ENCODE peak calls at places on chromosomes 4 and X, in five cellular contexts. One of them, this sample, is unnamed.

GRCh38 chrX:16612257-16612987 is 37.5 kb upstream of the S100G start:
- DNase-seq in fibroblast of pulmonary artery: no peak
- DNase-seq in RWPE1: no peak
- DNase-seq in body of pancreas: no peak
- DNase-seq in NCI-H510A treated with DMSO at 0.1 percent for 48 hours: no peak
- DNase-seq in this sample: no peak

GRCh38 chr4:153447175-153447887 is 18.8 kb upstream of the TMEM131L start:
- DNase-seq in fibroblast of pulmonary artery: peak
- DNase-seq in RWPE1: no peak
- DNase-seq in body of pancreas: no peak
- DNase-seq in NCI-H510A treated with DMSO at 0.1 percent for 48 hours: no peak
- DNase-seq in this sample: no peak

GRCh38 chr4:57425610-57426009 is 315.4 kb upstream of the IGFBP7 start:
- DNase-seq in fibroblast of pulmonary artery: no peak
- DNase-seq in RWPE1: no peak
- DNase-seq in body of pancreas: no peak
- DNase-seq in NCI-H510A treated with DMSO at 0.1 percent for 48 hours: no peak
- DNase-seq in this sample: no peak

GRCh38 chrX:110442631-110443030 is 84.0 kb downstream of the RTL9 start:
- DNase-seq in fibroblast of pulmonary artery: peak
- DNase-seq in RWPE1: peak
- DNase-seq in body of pancreas: peak
- DNase-seq in NCI-H510A treated with DMSO at 0.1 percent for 48 hours: peak
- DNase-seq in this sample: no peak

GRCh38 chrX:154374361-154375155 is at the start of gene FLNA:
- DNase-seq in fibroblast of pulmonary artery: no peak
- DNase-seq in RWPE1: no peak
- DNase-seq in body of pancreas: peak
- DNase-seq in NCI-H510A treated with DMSO at 0.1 percent for 48 hours: peak
- DNase-seq in this sample: no peak

GRCh38 chrX:70479970-70480659 is 35.5 kb downstream of the DLG3 start:
- DNase-seq in fibroblast of pulmonary artery: peak
- DNase-seq in RWPE1: no peak
- DNase-seq in body of pancreas: peak
- DNase-seq in NCI-H510A treated with DMSO at 0.1 percent for 48 hours: no peak
- DNase-seq in this sample: peak

GRCh38 chr4:14994242-14994641 is 8.0 kb upstream of the CPEB2 start:
- DNase-seq in fibroblast of pulmonary artery: peak
- DNase-seq in RWPE1: peak
- DNase-seq in body of pancreas: peak
- DNase-seq in NCI-H510A treated with DMSO at 0.1 percent for 48 hours: no peak
- DNase-seq in this sample: no peak

GRCh38 chr4:138182838-138183426 is 59.2 kb downstream of the SLC7A11 start:
- DNase-seq in fibroblast of pulmonary artery: peak
- DNase-seq in RWPE1: peak
- DNase-seq in body of pancreas: peak
- DNase-seq in NCI-H510A treated with DMSO at 0.1 percent for 48 hours: peak
- DNase-seq in this sample: no peak

GRCh38 chr4:7301126-7301785 is 108.9 kb downstream of the SORCS2 start:
- DNase-seq in fibroblast of pulmonary artery: no peak
- DNase-seq in RWPE1: no peak
- DNase-seq in body of pancreas: no peak
- DNase-seq in NCI-H510A treated with DMSO at 0.1 percent for 48 hours: no peak
- DNase-seq in this sample: no peak

GRCh38 chr4:78200949-78201348 is 143.8 kb downstream of the FRAS1 start:
- DNase-seq in fibroblast of pulmonary artery: no peak
- DNase-seq in RWPE1: no peak
- DNase-seq in body of pancreas: no peak
- DNase-seq in NCI-H510A treated with DMSO at 0.1 percent for 48 hours: no peak
- DNase-seq in this sample: no peak

GRCh38 chr4:73765296-73765695 is 24.9 kb downstream of the CXCL8 start:
- DNase-seq in fibroblast of pulmonary artery: no peak
- DNase-seq in RWPE1: no peak
- DNase-seq in body of pancreas: no peak
- DNase-seq in NCI-H510A treated with DMSO at 0.1 percent for 48 hours: no peak
- DNase-seq in this sample: no peak

GRCh38 chr4:123744664-123745290 is 348.2 kb downstream of the SPRY1 start:
- DNase-seq in fibroblast of pulmonary artery: peak
- DNase-seq in RWPE1: no peak
- DNase-seq in body of pancreas: peak
- DNase-seq in NCI-H510A treated with DMSO at 0.1 percent for 48 hours: no peak
- DNase-seq in this sample: no peak

GRCh38 chrX:1909419-1910206 is 294.8 kb downstream of the ASMT start:
- DNase-seq in fibroblast of pulmonary artery: no peak
- DNase-seq in RWPE1: no peak
- DNase-seq in body of pancreas: no peak
- DNase-seq in NCI-H510A treated with DMSO at 0.1 percent for 48 hours: no peak
- DNase-seq in this sample: no peak

GRCh38 chrX:49185062-49185394 is 1.1 kb downstream of the PRICKLE3 start:
- DNase-seq in fibroblast of pulmonary artery: no peak
- DNase-seq in RWPE1: no peak
- DNase-seq in body of pancreas: no peak
- DNase-seq in NCI-H510A treated with DMSO at 0.1 percent for 48 hours: no peak
- DNase-seq in this sample: no peak

GRCh38 chr4:7761720-7762119 is 177.9 kb downstream of the AFAP1 start:
- DNase-seq in fibroblast of pulmonary artery: peak
- DNase-seq in RWPE1: peak
- DNase-seq in body of pancreas: peak
- DNase-seq in NCI-H510A treated with DMSO at 0.1 percent for 48 hours: peak
- DNase-seq in this sample: peak

This sample was measured in colonic mucosa.